ENCODE peak calls at places on chromosomes 5 and 9, in four cellular contexts. I is stimulated activated CD4-positive, alpha-beta T cell treated with anti-CD3 and anti-CD28 coated beads, Interleukin-1b, Interleukin-23, amount 100 ng/mL, for 1 hour; Q is SK-MEL-5; S is NCI-H1105. B is an unnamed sample.

GRCh38 chr5:178357127-178357526 is 124.5 kb upstream of the PHYKPL start:
- DNase-seq in I (no peak), Q (peak; percentile 46), S (no peak), B (no peak)

GRCh38 chr5:144040615-144041394 is 129.7 kb downstream of the YIPF5 start:
- DNase-seq in I (no peak), Q (no peak), S (no peak), B (no peak)

GRCh38 chr9:128007566-128008138 is 26.9 kb upstream of the EEIG1 start:
- DNase-seq in I (peak; percentile 80), Q (peak; percentile 51), S (no peak), B (no peak)

GRCh38 chr5:169717298-169717697 is 80.2 kb downstream of the DOCK2 start:
- DNase-seq in I (no peak), Q (peak; percentile 43), S (no peak), B (no peak)

GRCh38 chr5:88675758-88676636 is 207.0 kb downstream of the MEF2C start:
- DNase-seq in I (no peak), Q (peak; percentile 93), S (peak; percentile 66), B (no peak)

GRCh38 chr9:1775230-1775629 is 239.9 kb upstream of the SMARCA2 start:
- DNase-seq in I (no peak), Q (no peak), S (no peak), B (no peak)

GRCh38 chr5:36489505-36489904 is 116.9 kb upstream of the SLC1A3 start:
- DNase-seq in I (no peak), Q (no peak), S (no peak), B (no peak)

GRCh38 chr5:81971086-81971693 is 633 bp upstream of the ATG10 start:
- DNase-seq in I (no peak), Q (peak; percentile 13), S (no peak), B (peak; percentile 25)

GRCh38 chr9:2576631-2577030 is 45.0 kb upstream of the VLDLR start:
- DNase-seq in I (no peak), Q (no peak), S (peak; percentile 70), B (no peak)

GRCh38 chr5:142684508-142685031 is 1.3 kb downstream of the FGF1 start:
- DNase-seq in I (no peak), Q (peak; percentile 79), S (no peak), B (no peak)

GRCh38 chr9:136864996-136865767 is 926 bp downstream of the EDF1 start:
- DNase-seq in I (no peak), Q (no peak), S (no peak), B (no peak)

GRCh38 chr5:39598641-39599248 is 174.0 kb upstream of the DAB2 start:
- DNase-seq in I (no peak), Q (no peak), S (no peak), B (peak; percentile 53)

GRCh38 chr5:150307617-150308426 is 5.1 kb upstream of the ARSI start:
- DNase-seq in I (no peak), Q (peak; percentile 88), S (no peak), B (no peak)

GRCh38 chr9:111287127-111287526 is 42.9 kb downstream of the OR2K2 start:
- DNase-seq in I (no peak), Q (no peak), S (no peak), B (no peak)

GRCh38 chr5:173902334-173902733 is 14.2 kb downstream of the CPEB4 start:
- DNase-seq in I (no peak), Q (no peak), S (no peak), B (no peak)

GRCh38 chr9:100014846-100015245 is 84.0 kb downstream of the ERP44 start:
- DNase-seq in I (no peak), Q (peak; percentile 91), S (no peak), B (no peak)

GRCh38 chr5:56369333-56369947 is 136.3 kb upstream of the ANKRD55 start:
- DNase-seq in I (no peak), Q (no peak), S (no peak), B (no peak)

GRCh38 chr5:14879985-14880589 is 8.5 kb upstream of the ANKH start:
- DNase-seq in I (no peak), Q (peak; percentile 30), S (no peak), B (no peak)

GRCh38 chr5:181221792-181222629 is 1.1 kb upstream of the TRIM41 start:
- DNase-seq in I (peak; percentile 96), Q (peak; percentile 94), S (no peak), B (peak; percentile 72)

GRCh38 chr5:141747152-141747640 is 65.2 kb upstream of the ARAP3 start:
- DNase-seq in I (no peak), Q (peak; percentile 48), S (peak; percentile 85), B (no peak)

GRCh38 chr9:99001892-99002291 is 58.2 kb downstream of the COL15A1 start:
- DNase-seq in I (no peak), Q (no peak), S (no peak), B (no peak)

GRCh38 chr5:135335031-135335828 is 63.8 kb downstream of the MACROH2A1 start:
- DNase-seq in I (no peak), Q (no peak), S (no peak), B (no peak)

GRCh38 chr9:19049872-19050636 is 827 bp downstream of the RRAGA start:
- DNase-seq in I (no peak), Q (no peak), S (no peak), B (no peak)

GRCh38 chr5:38576442-38576841 is 20.0 kb upstream of the LIFR start:
- DNase-seq in I (no peak), Q (no peak), S (peak; percentile 58), B (no peak)

GRCh38 chr9:123085916-123086315 is 52.4 kb downstream of the GPR21 start:
- DNase-seq in I (no peak), Q (no peak), S (no peak), B (no peak)

GRCh38 chr5:73903169-73903568 is 277.2 kb downstream of the ARHGEF28 start:
- DNase-seq in I (no peak), Q (no peak), S (no peak), B (no peak)

GRCh38 chr9:33381231-33381791 is 21.1 kb downstream of the AQP7 start:
- DNase-seq in I (no peak), Q (no peak), S (no peak), B (no peak)

GRCh38 chr5:13627673-13628454 is 316.6 kb downstream of the DNAH5 start:
- DNase-seq in I (no peak), Q (no peak), S (no peak), B (no peak)

GRCh38 chr9:94913550-94913949 is 187.1 kb downstream of the AOPEP start:
- DNase-seq in I (no peak), Q (no peak), S (peak; percentile 42), B (no peak)

GRCh38 chr5:112532654-112533314 is 113.7 kb upstream of the EPB41L4A start:
- DNase-seq in I (no peak), Q (no peak), S (no peak), B (no peak)

GRCh38 chr9:137453643-137454081 is 5.5 kb downstream of the NSMF start:
- DNase-seq in I (peak; percentile 29), Q (peak; percentile 55), S (peak; percentile 4), B (peak; percentile 85)

GRCh38 chr9:136361757-136362449 is 1.6 kb downstream of the DNLZ start:
- DNase-seq in I (no peak), Q (no peak), S (no peak), B (no peak)

GRCh38 chr5:151772868-151773561 is 1.3 kb downstream of the G3BP1 start:
- DNase-seq in I (no peak), Q (peak; percentile 40), S (no peak), B (no peak)